ENCODE peak calls at places on chromosomes 5 and 9, in nine cellular contexts. T, I, L, O, B, K, X, E and P are unnamed samples.

GRCh38 chr5:138159666-138160065 is 18.8 kb downstream of the BRD8 start:
- DNase-seq in T (no peak), I (no peak), L (no peak), O (no peak), B (no peak), K (no peak), X (no peak), E (no peak), P (no peak)

GRCh38 chr9:29966247-29966646 is 2393.0 kb upstream of the C9orf72 start:
- DNase-seq in T (no peak), I (no peak), L (no peak), O (no peak), B (no peak), K (no peak), X (no peak), E (no peak), P (no peak)

GRCh38 chr9:73816905-73817304 is 665.2 kb downstream of the ANXA1 start:
- DNase-seq in T (no peak), I (no peak), L (no peak), O (no peak), B (no peak), K (no peak), X (no peak), E (no peak), P (no peak)

GRCh38 chr9:115220339-115221009 is 102.5 kb upstream of the TNC start:
- DNase-seq in T (no peak), I (no peak), L (no peak), O (no peak), B (peak), K (no peak), X (no peak), E (no peak), P (no peak)

GRCh38 chr5:38468202-38468656 is 88.2 kb downstream of the LIFR start:
- DNase-seq in T (peak), I (no peak), L (no peak), O (no peak), B (peak), K (no peak), X (no peak), E (peak), P (no peak)

GRCh38 chr5:126846344-126846743 is 69.4 kb downstream of the LMNB1 start:
- DNase-seq in T (peak), I (no peak), L (no peak), O (no peak), B (peak), K (no peak), X (no peak), E (peak), P (no peak)

GRCh38 chr9:84702469-84702868 is 32.9 kb downstream of the NTRK2 start:
- DNase-seq in T (no peak), I (no peak), L (no peak), O (no peak), B (no peak), K (no peak), X (no peak), E (no peak), P (no peak)

GRCh38 chr9:104860280-104860679 is 67.7 kb downstream of the ABCA1 start:
- DNase-seq in T (peak), I (no peak), L (peak), O (no peak), B (peak), K (no peak), X (no peak), E (no peak), P (no peak)

GRCh38 chr5:54785729-54786548 is 199.5 kb downstream of the ESM1 start:
- DNase-seq in T (peak), I (no peak), L (no peak), O (no peak), B (peak), K (no peak), X (no peak), E (no peak), P (no peak)

GRCh38 chr5:32562056-32562455 is 23.3 kb upstream of the SUB1 start:
- DNase-seq in T (no peak), I (no peak), L (no peak), O (no peak), B (no peak), K (no peak), X (no peak), E (no peak), P (no peak)

GRCh38 chr5:151741678-151742423 is 16.6 kb downstream of the ATOX1 start:
- DNase-seq in T (peak), I (no peak), L (no peak), O (no peak), B (peak), K (no peak), X (no peak), E (no peak), P (no peak)

GRCh38 chr9:82105729-82106128 is 117.2 kb downstream of the SPATA31D1 start:
- DNase-seq in T (no peak), I (no peak), L (no peak), O (no peak), B (no peak), K (no peak), X (no peak), E (no peak), P (no peak)

GRCh38 chr9:87883990-87884389 is 1.3 kb downstream of the SPATA31E1 start:
- DNase-seq in T (no peak), I (no peak), L (no peak), O (no peak), B (no peak), K (no peak), X (no peak), E (no peak), P (peak)

GRCh38 chr5:142941217-142941616 is 171.0 kb downstream of the ARHGAP26 start:
- DNase-seq in T (no peak), I (no peak), L (no peak), O (no peak), B (no peak), K (no peak), X (no peak), E (no peak), P (no peak)

GRCh38 chr5:73506459-73506955 is 8.3 kb downstream of the BTF3 start:
- DNase-seq in T (no peak), I (no peak), L (no peak), O (no peak), B (no peak), K (no peak), X (no peak), E (no peak), P (no peak)

GRCh38 chr5:90227688-90228087 is 181.9 kb downstream of the CETN3 start:
- DNase-seq in T (no peak), I (no peak), L (no peak), O (no peak), B (no peak), K (no peak), X (no peak), E (no peak), P (no peak)

GRCh38 chr9:24602687-24603352 is 57.1 kb upstream of the IZUMO3 start:
- DNase-seq in T (no peak), I (no peak), L (no peak), O (no peak), B (peak), K (no peak), X (no peak), E (no peak), P (no peak)

GRCh38 chr5:51242453-51242852 is 140.8 kb upstream of the ISL1 start:
- DNase-seq in T (no peak), I (no peak), L (no peak), O (no peak), B (no peak), K (no peak), X (no peak), E (no peak), P (no peak)

GRCh38 chr5:9339206-9339818 is 206.6 kb downstream of the SEMA5A start:
- DNase-seq in T (no peak), I (no peak), L (peak), O (no peak), B (no peak), K (no peak), X (no peak), E (no peak), P (peak)

GRCh38 chr9:38445154-38446043 is 21.1 kb upstream of the IGFBPL1 start:
- DNase-seq in T (no peak), I (no peak), L (peak), O (no peak), B (no peak), K (no peak), X (no peak), E (no peak), P (no peak)

GRCh38 chr9:93501406-93501805 is 48.0 kb upstream of the FAM120AOS start:
- DNase-seq in T (peak), I (no peak), L (no peak), O (no peak), B (peak), K (no peak), X (no peak), E (no peak), P (no peak)

GRCh38 chr9:130129425-130130061 is 42.7 kb upstream of the NCS1 start:
- DNase-seq in T (no peak), I (no peak), L (no peak), O (no peak), B (no peak), K (no peak), X (no peak), E (no peak), P (no peak)

GRCh38 chr5:96876292-96876850 is at the start of gene ERAP2:
- DNase-seq in T (peak), I (no peak), L (peak), O (no peak), B (peak), K (no peak), X (no peak), E (no peak), P (no peak)

GRCh38 chr5:16593013-16593412 is 23.8 kb downstream of the RETREG1 start:
- DNase-seq in T (peak), I (no peak), L (no peak), O (no peak), B (peak), K (no peak), X (no peak), E (no peak), P (no peak)

GRCh38 chr5:54214747-54215146 is 95.6 kb downstream of the ARL15 start:
- DNase-seq in T (no peak), I (no peak), L (no peak), O (no peak), B (no peak), K (no peak), X (no peak), E (no peak), P (no peak)

GRCh38 chr9:76593011-76593347 is 134.0 kb downstream of the GCNT1 start:
- DNase-seq in T (no peak), I (no peak), L (no peak), O (no peak), B (no peak), K (no peak), X (no peak), E (no peak), P (no peak)

GRCh38 chr5:103519550-103519949 is 43.0 kb downstream of the NUDT12 start:
- DNase-seq in T (peak), I (no peak), L (no peak), O (no peak), B (peak), K (no peak), X (no peak), E (no peak), P (no peak)

GRCh38 chr9:110095776-110096175 is 112.2 kb downstream of the C9orf152 start:
- DNase-seq in T (peak), I (no peak), L (no peak), O (no peak), B (peak), K (no peak), X (no peak), E (no peak), P (no peak)

GRCh38 chr9:93577045-93577939 is 908 bp downstream of the PHF2 start:
- DNase-seq in T (peak), I (no peak), L (no peak), O (no peak), B (no peak), K (peak), X (peak), E (no peak), P (no peak)

GRCh38 chr5:177140312-177140711 is 6.7 kb downstream of the NSD1 start:
- DNase-seq in T (no peak), I (no peak), L (no peak), O (no peak), B (no peak), K (no peak), X (no peak), E (no peak), P (no peak)

GRCh38 chr9:13427587-13427986 is 148.1 kb upstream of the MPDZ start:
- DNase-seq in T (peak), I (no peak), L (no peak), O (no peak), B (peak), K (no peak), X (no peak), E (no peak), P (peak)

GRCh38 chr9:12855066-12855465 is 80.2 kb downstream of the LURAP1L start:
- DNase-seq in T (no peak), I (no peak), L (no peak), O (no peak), B (no peak), K (no peak), X (no peak), E (no peak), P (no peak)

GRCh38 chr5:172872997-172873491 is 39.0 kb downstream of the ERGIC1 start:
- DNase-seq in T (peak), I (no peak), L (peak), O (no peak), B (peak), K (no peak), X (no peak), E (no peak), P (no peak)

GRCh38 chr5:149317281-149318048 is 27.8 kb upstream of the GRPEL2 start:
- DNase-seq in T (peak), I (no peak), L (peak), O (peak), B (peak), K (peak), X (peak), E (no peak), P (no peak)

GRCh38 chr5:65141487-65141886 is 340.2 kb downstream of the ADAMTS6 start:
- DNase-seq in T (no peak), I (no peak), L (no peak), O (no peak), B (no peak), K (no peak), X (no peak), E (no peak), P (no peak)

GRCh38 chr9:135422340-135422944 is 57.1 kb upstream of the PPP1R26 start:
- DNase-seq in T (no peak), I (no peak), L (no peak), O (no peak), B (no peak), K (no peak), X (no peak), E (no peak), P (no peak)